ENCODE peak calls at places on chromosomes 4 and X, in eight cellular contexts. J is GM10248; I is astrocyte; X is OCI-LY7; Q is CD8-positive, alpha-beta T cell; D is WERI-Rb-1; G is MM.1S; L is B cell. B is an unnamed sample.

GRCh38 chr4:82785248-82786003 is 13.2 kb downstream of the SCD5 start:
- DNase-seq in J (no peak), L (no peak), I (peak; percentile 94), X (no peak), D (no peak), Q (no peak), G (no peak), B (no peak)

GRCh38 chrX:50812995-50813842 is 775 bp downstream of the SHROOM4 start:
- DNase-seq in L (peak; percentile 21), I (peak; percentile 41), J (no peak), X (no peak), G (no peak), Q (no peak), D (no peak), B (peak; percentile 28)

GRCh38 chr4:71732706-71733105 is 51.2 kb downstream of the GC start:
- DNase-seq in I (peak; percentile 38), G (peak; percentile 61), X (peak; percentile 3), L (no peak), J (no peak), Q (no peak), D (no peak), B (no peak)

GRCh38 chrX:38993500-38993899 is 192.2 kb downstream of the MID1IP1 start:
- DNase-seq in X (no peak), G (no peak), Q (no peak), I (no peak), J (no peak), L (no peak), D (no peak), B (no peak)

GRCh38 chr4:156560701-156561100 is 410.9 kb downstream of the PDGFC start:
- DNase-seq in I (no peak), G (no peak), D (no peak), Q (no peak), J (no peak), L (no peak), X (no peak), B (no peak)

GRCh38 chrX:110418220-110418856 is 59.7 kb downstream of the RTL9 start:
- DNase-seq in L (no peak), J (no peak), G (peak; percentile 19), X (no peak), I (peak; percentile 67), D (peak; percentile 20), Q (no peak), B (peak; percentile 24)

GRCh38 chrX:108557594-108557993 is 118.0 kb downstream of the COL4A5 start:
- DNase-seq in L (no peak), G (no peak), D (no peak), J (no peak), Q (no peak), I (no peak), X (no peak), B (no peak)

GRCh38 chr4:106092361-106093040 is 197.2 kb downstream of the NPNT start:
- DNase-seq in Q (no peak), L (no peak), D (no peak), X (no peak), J (no peak), G (no peak), I (no peak), B (no peak)

GRCh38 chr4:6489962-6490361 is 17.5 kb upstream of the PPP2R2C start:
- DNase-seq in I (no peak), Q (no peak), J (no peak), G (no peak), D (no peak), X (no peak), L (no peak), B (peak; percentile 64)

GRCh38 chr4:157222764-157223145 is 2.2 kb downstream of the GRIA2 start:
- DNase-seq in X (no peak), Q (no peak), I (peak; percentile 13), L (no peak), G (no peak), J (no peak), D (no peak), B (no peak)

GRCh38 chrX:64805683-64806082 is 170.6 kb downstream of the ZC4H2 start:
- DNase-seq in L (no peak), Q (no peak), X (no peak), J (no peak), G (no peak), D (no peak), I (no peak), B (no peak)

GRCh38 chr4:61531188-61531587 is 331.1 kb downstream of the ADGRL3 start:
- DNase-seq in J (no peak), D (peak; percentile 25), X (no peak), G (no peak), L (no peak), I (no peak), Q (no peak), B (no peak)

GRCh38 chrX:87409113-87409841 is 108.3 kb upstream of the KLHL4 start:
- DNase-seq in G (no peak), L (no peak), X (no peak), J (no peak), I (peak; percentile 90), Q (no peak), D (no peak), B (no peak)

GRCh38 chrX:54479471-54480122 is 16.4 kb downstream of the FGD1 start:
- DNase-seq in X (peak; percentile 82), I (no peak), J (no peak), G (no peak), D (peak; percentile 22), L (peak; percentile 8), Q (no peak), B (peak; percentile 32)

DNA sequence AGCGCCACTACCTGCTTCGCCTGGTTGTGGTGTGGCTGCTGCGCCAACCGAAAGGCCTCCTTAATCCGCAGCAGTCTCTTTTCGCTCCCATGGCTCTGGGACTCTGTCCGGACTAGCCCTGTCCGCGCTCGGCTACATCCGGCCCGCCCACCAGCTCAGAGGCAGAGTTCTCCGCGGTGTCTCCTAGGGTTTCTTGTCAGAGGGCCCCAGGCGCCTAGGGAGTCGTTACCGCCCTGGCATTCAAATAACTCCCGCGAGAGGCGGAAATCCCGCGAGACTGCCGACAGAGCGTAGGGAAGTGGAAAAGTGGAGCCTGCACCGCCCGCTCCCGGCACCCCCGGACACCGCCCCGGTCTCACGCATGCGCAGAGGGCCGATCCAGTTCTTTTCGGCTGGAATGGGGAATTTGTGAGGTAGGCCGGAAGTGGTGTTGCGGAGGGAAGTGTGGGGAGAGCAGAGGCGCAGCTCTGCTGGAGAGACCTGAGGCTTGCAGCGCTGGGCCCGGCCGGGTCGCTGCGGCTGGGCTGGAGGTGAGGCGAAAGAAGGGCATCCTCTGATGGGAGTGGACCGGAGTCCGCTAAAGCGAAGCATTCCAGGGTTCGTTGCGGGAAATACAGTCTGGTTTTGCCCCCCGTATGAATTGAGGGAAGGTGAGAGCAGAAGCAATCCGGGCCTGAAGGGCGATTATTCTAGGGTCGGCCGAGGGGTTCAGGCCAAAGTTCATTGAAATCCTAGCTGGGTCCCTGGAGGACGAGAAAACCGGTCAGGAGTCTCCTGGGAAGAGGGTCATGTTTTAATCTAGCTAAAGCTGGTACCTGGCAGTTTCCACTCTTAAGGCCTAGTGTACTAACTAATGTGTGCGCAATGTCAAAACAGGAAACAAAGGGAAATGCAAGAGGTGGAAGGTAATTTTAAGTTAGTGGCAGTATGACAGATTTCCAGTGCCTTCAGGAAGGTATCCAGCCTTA is at the start of gene FAM200B:
- DNase-seq in X (peak; percentile 99), Q (peak; percentile 98), L (peak; percentile 94), G (peak; percentile 98), D (peak; percentile 100), I (peak; percentile 93), J (peak; percentile 99), B (peak; percentile 100)
- TF ChIP-seq CTCF in X (no peak), Q (no peak), L (no peak), G (no peak), D (peak; percentile 23), I (no peak), J (no peak), B (no peak)

GRCh38 chr4:140233811-140234696 is 80.1 kb upstream of the MAML3 start:
- DNase-seq in G (no peak), L (no peak), D (no peak), J (no peak), I (peak; percentile 83), X (no peak), Q (no peak), B (no peak)
- TF ChIP-seq CTCF in G (no peak), L (no peak), D (no peak), J (no peak), I (no peak), X (no peak), Q (no peak), B (no peak)

GRCh38 chr4:170008801-170009200 is 17.4 kb downstream of the MFAP3L start:
- DNase-seq in G (no peak), D (no peak), L (no peak), Q (no peak), X (no peak), J (no peak), I (no peak), B (no peak)

GRCh38 chr4:170007113-170007512 is 19.1 kb downstream of the MFAP3L start:
- DNase-seq in J (no peak), G (peak; percentile 88), Q (no peak), I (peak; percentile 55), L (no peak), X (no peak), D (no peak), B (no peak)

GRCh38 chr4:170009291-170009690 is 16.9 kb downstream of the MFAP3L start:
- DNase-seq in L (no peak), X (no peak), G (no peak), D (no peak), J (no peak), I (no peak), Q (no peak), B (no peak)

GRCh38 chr4:170005472-170005871 is 20.7 kb downstream of the MFAP3L start:
- DNase-seq in L (no peak), I (peak; percentile 56), X (no peak), G (no peak), Q (no peak), J (no peak), D (no peak), B (no peak)

GRCh38 chr4:170008376-170008775 is 17.8 kb downstream of the MFAP3L start:
- DNase-seq in L (peak; percentile 9), J (no peak), I (no peak), X (no peak), D (no peak), Q (no peak), G (peak; percentile 66), B (no peak)
- TF ChIP-seq CTCF in L (no peak), J (no peak), I (no peak), X (no peak), D (peak; percentile 48), Q (no peak), G (peak; percentile 40), B (no peak)

GRCh38 chrX:103467870-103468269 is 51.4 kb downstream of the RAB40A start:
- DNase-seq in D (no peak), Q (no peak), G (no peak), L (no peak), J (no peak), X (no peak), I (no peak), B (no peak)

GRCh38 chrX:103461156-103461555 is 58.1 kb downstream of the RAB40A start:
- DNase-seq in J (no peak), L (no peak), Q (no peak), G (no peak), X (no peak), I (no peak), D (no peak), B (no peak)

GRCh38 chrX:103467156-103467555 is 52.1 kb downstream of the RAB40A start:
- DNase-seq in J (no peak), I (no peak), X (no peak), Q (no peak), G (no peak), D (no peak), L (no peak), B (no peak)

GRCh38 chrX:103464774-103465117 is 54.5 kb downstream of the RAB40A start:
- DNase-seq in X (peak; percentile 55), I (peak; percentile 32), G (peak; percentile 81), D (peak; percentile 50), Q (peak; percentile 78), J (peak; percentile 30), L (peak; percentile 70), B (peak; percentile 72)

GRCh38 chrX:103464071-103464773 is 55.1 kb downstream of the RAB40A start:
- DNase-seq in J (peak; percentile 25), X (peak; percentile 31), D (peak; percentile 29), I (peak; percentile 30), G (peak; percentile 36), L (peak; percentile 23), Q (peak; percentile 20), B (peak; percentile 37)
- TF ChIP-seq CTCF in J (peak; percentile 44), X (no peak), D (peak; percentile 16), I (peak; percentile 49), G (peak; percentile 46), L (no peak), Q (no peak), B (no peak)